ENCODE peak calls at places on chromosomes 13 and 19, in five cellular contexts. One of them, this sample, is unnamed.

GRCh38 chr19:14563989-14564650 is 7.7 kb downstream of the NDUFB7 start:
- DNase-seq in effector CD8-positive, alpha-beta T cell: peak
- DNase-seq in heart right ventricle: peak
- DNase-seq in adrenal gland: no peak
- DNase-seq in naive B cell: no peak
- DNase-seq in this sample: peak

GRCh38 chr13:108944760-108945159 is 315.3 kb downstream of the MYO16 start:
- DNase-seq in effector CD8-positive, alpha-beta T cell: no peak
- DNase-seq in heart right ventricle: no peak
- DNase-seq in adrenal gland: no peak
- DNase-seq in naive B cell: no peak
- DNase-seq in this sample: no peak

GRCh38 chr19:55459950-55460657 is 1.3 kb downstream of the ISOC2 start:
- DNase-seq in effector CD8-positive, alpha-beta T cell: no peak
- DNase-seq in heart right ventricle: no peak
- DNase-seq in adrenal gland: peak
- DNase-seq in naive B cell: no peak
- DNase-seq in this sample: no peak

GRCh38 chr13:50125556-50126377 is 110.5 kb downstream of the KCNRG start:
- DNase-seq in effector CD8-positive, alpha-beta T cell: peak
- DNase-seq in heart right ventricle: peak
- DNase-seq in adrenal gland: peak
- DNase-seq in naive B cell: peak
- DNase-seq in this sample: peak

GRCh38 chr19:9914315-9915207 is 21.8 kb downstream of the OLFM2 start:
- DNase-seq in effector CD8-positive, alpha-beta T cell: peak
- DNase-seq in heart right ventricle: peak
- DNase-seq in adrenal gland: peak
- DNase-seq in naive B cell: peak
- DNase-seq in this sample: peak

GRCh38 chr19:17090501-17091074 is 15.0 kb downstream of the MYO9B start:
- DNase-seq in effector CD8-positive, alpha-beta T cell: no peak
- DNase-seq in heart right ventricle: no peak
- DNase-seq in adrenal gland: no peak
- DNase-seq in naive B cell: peak
- DNase-seq in this sample: no peak

GRCh38 chr19:2663920-2664571 is 38.4 kb downstream of the GNG7 start:
- DNase-seq in effector CD8-positive, alpha-beta T cell: no peak
- DNase-seq in heart right ventricle: peak
- DNase-seq in adrenal gland: peak
- DNase-seq in naive B cell: peak
- DNase-seq in this sample: peak

GRCh38 chr13:80157261-80157942 is 183.5 kb downstream of the SPRY2 start:
- DNase-seq in effector CD8-positive, alpha-beta T cell: no peak
- DNase-seq in heart right ventricle: no peak
- DNase-seq in adrenal gland: no peak
- DNase-seq in naive B cell: no peak
- DNase-seq in this sample: no peak

GRCh38 chr19:40829205-40829604 is 21.0 kb downstream of the CYP2A6 start:
- DNase-seq in effector CD8-positive, alpha-beta T cell: no peak
- DNase-seq in heart right ventricle: no peak
- DNase-seq in adrenal gland: no peak
- DNase-seq in naive B cell: no peak
- DNase-seq in this sample: no peak

GRCh38 chr19:52786078-52786463 is 520 bp downstream of the ZNF600 start:
- DNase-seq in effector CD8-positive, alpha-beta T cell: no peak
- DNase-seq in heart right ventricle: peak
- DNase-seq in adrenal gland: no peak
- DNase-seq in naive B cell: no peak
- DNase-seq in this sample: no peak

GRCh38 chr13:23993439-23993980 is 96.2 kb upstream of the C1QTNF9B start:
- DNase-seq in effector CD8-positive, alpha-beta T cell: no peak
- DNase-seq in heart right ventricle: no peak
- DNase-seq in adrenal gland: no peak
- DNase-seq in naive B cell: no peak
- DNase-seq in this sample: no peak

GRCh38 chr13:23979361-23980159 is 82.3 kb upstream of the C1QTNF9B start:
- DNase-seq in effector CD8-positive, alpha-beta T cell: peak
- DNase-seq in heart right ventricle: peak
- DNase-seq in adrenal gland: peak
- DNase-seq in naive B cell: peak
- DNase-seq in this sample: peak

GRCh38 chr19:39582891-39583625 is 19.3 kb upstream of the LGALS13 start:
- DNase-seq in effector CD8-positive, alpha-beta T cell: no peak
- DNase-seq in heart right ventricle: no peak
- DNase-seq in adrenal gland: no peak
- DNase-seq in naive B cell: no peak
- DNase-seq in this sample: peak

GRCh38 chr13:29969286-29969685 is 118.9 kb upstream of the UBL3 start:
- DNase-seq in effector CD8-positive, alpha-beta T cell: no peak
- DNase-seq in heart right ventricle: no peak
- DNase-seq in adrenal gland: no peak
- DNase-seq in naive B cell: no peak
- DNase-seq in this sample: no peak